ENCODE peak calls at places on chromosome 16, in eight cellular contexts. R is IMR-90, Q is mammary epithelial cell, V is adrenal gland, M is stomach, L is tibial nerve, S is dorsolateral prefrontal cortex, C is prostate gland. P is an unnamed sample.
A peak's percentile ranks its signal among the peaks of the same experiment; 100 is the strongest.

GRCh38 chr16:84013787-84014569 is 28.6 kb downstream of the SLC38A8 start:
- DNase-seq in R (peak; percentile 2), Q (peak; percentile 98), V (peak; percentile 85), M (peak; percentile 91), L (no peak), S (no peak), C (peak; percentile 14), P (peak; percentile 80)

GRCh38 chr16:81889896-81890634 is 111.0 kb downstream of the PLCG2 start:
- DNase-seq in R (peak; percentile 51), Q (peak; percentile 51), V (peak; percentile 57), M (peak; percentile 66), L (no peak), S (no peak), C (peak; percentile 60), P (peak; percentile 53)

GRCh38 chr16:81523387-81524115 is 78.9 kb downstream of the CMIP start:
- DNase-seq in R (peak; percentile 87), Q (peak; percentile 95), V (peak; percentile 94), M (peak; percentile 62), L (no peak), S (no peak), C (peak; percentile 56), P (peak; percentile 92)

GRCh38 chr16:56513972-56514371 is 5.9 kb downstream of the BBS2 start:
- DNase-seq in R (peak; percentile 74), Q (peak; percentile 59), V (peak; percentile 48), M (peak; percentile 48), L (no peak), S (no peak), C (peak; percentile 66), P (peak; percentile 57)

GRCh38 chr16:68065716-68066305 is 19.4 kb upstream of the NFATC3 start:
- DNase-seq in R (peak; percentile 82), Q (no peak), V (no peak), M (peak; percentile 15), L (no peak), S (no peak), C (no peak), P (no peak)

GRCh38 chr16:57639172-57639571 is 10.7 kb downstream of the ADGRG1 start:
- DNase-seq in R (no peak), Q (no peak), V (no peak), M (peak; percentile 67), L (no peak), S (peak; percentile 73), C (peak; percentile 54), P (no peak)

GRCh38 chr16:82337355-82337754 is 167.3 kb upstream of the MPHOSPH6 start:
- DNase-seq in R (no peak), Q (no peak), V (no peak), M (no peak), L (no peak), S (no peak), C (no peak), P (no peak)

GRCh38 chr16:23435500-23435899 is 17.5 kb downstream of the COG7 start:
- DNase-seq in R (peak; percentile 48), Q (peak; percentile 34), V (peak; percentile 54), M (peak; percentile 68), L (peak; percentile 28), S (peak; percentile 35), C (peak; percentile 63), P (peak; percentile 6)

GRCh38 chr16:15073101-15073500 is 17.2 kb upstream of the NTAN1 start:
- DNase-seq in R (no peak), Q (no peak), V (peak; percentile 11), M (no peak), L (no peak), S (no peak), C (no peak), P (no peak)

GRCh38 chr16:19375561-19376158 is 42.0 kb upstream of the TMC5 start:
- DNase-seq in R (peak; percentile 56), Q (peak; percentile 21), V (peak; percentile 24), M (peak; percentile 46), L (no peak), S (no peak), C (peak; percentile 25), P (no peak)

GRCh38 chr16:46961373-46962353 is 11.8 kb downstream of the DNAJA2 start:
- DNase-seq in R (peak; percentile 43), Q (peak; percentile 10), V (no peak), M (no peak), L (no peak), S (no peak), C (no peak), P (no peak)

GRCh38 chr16:75053791-75054555 is 55.1 kb downstream of the ZNRF1 start:
- DNase-seq in R (no peak), Q (no peak), V (peak; percentile 75), M (peak; percentile 65), L (peak; percentile 37), S (peak; percentile 68), C (peak; percentile 66), P (no peak)

GRCh38 chr16:14668556-14669223 is 25.4 kb downstream of the PLA2G10 start:
- DNase-seq in R (no peak), Q (no peak), V (no peak), M (no peak), L (no peak), S (no peak), C (no peak), P (no peak)

GRCh38 chr16:71626018-71626857 is at the start of gene MARVELD3:
- DNase-seq in R (no peak), Q (peak; percentile 71), V (no peak), M (peak; percentile 93), L (no peak), S (no peak), C (peak; percentile 94), P (peak; percentile 35)

GRCh38 chr16:71625113-71625850 is 702 bp upstream of the MARVELD3 start:
- DNase-seq in R (no peak), Q (no peak), V (no peak), M (no peak), L (no peak), S (no peak), C (no peak), P (no peak)

GRCh38 chr16:71622088-71622487 is 3.9 kb upstream of the MARVELD3 start:
- DNase-seq in R (no peak), Q (no peak), V (no peak), M (no peak), L (no peak), S (no peak), C (no peak), P (no peak)

GRCh38 chr16:71626858-71627213 is 852 bp downstream of the MARVELD3 start:
- DNase-seq in R (no peak), Q (peak; percentile 35), V (no peak), M (peak; percentile 36), L (no peak), S (no peak), C (peak; percentile 47), P (peak; percentile 50)

GRCh38 chr16:71623597-71623996 is 2.4 kb upstream of the MARVELD3 start:
- DNase-seq in R (no peak), Q (no peak), V (no peak), M (no peak), L (no peak), S (no peak), C (no peak), P (no peak)
- H3K27me3 ChIP-seq in R (peaks cover 33% of the 10 kb centered on the region), Q (no peaks in the 10 kb centered on the region), V (peaks cover 18% of the 10 kb centered on the region), M (peaks cover 59% of the 10 kb centered on the region), L (peaks cover 2% of the 10 kb centered on the region), S (peaks cover 16% of the 10 kb centered on the region), C (no peaks in the 10 kb centered on the region), P (peaks cover 3% of the 10 kb centered on the region)

DNA sequence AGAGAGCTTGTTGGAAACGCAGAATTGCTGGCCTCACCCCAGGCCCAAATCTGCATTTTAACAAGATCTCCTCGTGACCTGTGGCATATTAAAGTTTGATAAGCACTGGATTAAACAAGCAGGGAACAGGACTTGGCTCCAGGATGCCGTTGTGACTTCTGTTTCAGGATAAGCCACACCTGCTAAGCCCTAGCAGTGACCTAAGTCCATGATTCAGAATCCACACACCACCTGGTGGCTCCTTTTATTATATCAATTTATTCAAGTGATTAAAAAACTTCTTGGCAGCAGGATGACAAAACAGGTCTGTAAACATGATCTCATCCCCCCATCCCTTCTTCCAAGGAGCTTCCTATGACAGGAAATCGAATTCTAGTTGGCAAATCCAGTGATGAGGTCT is 9.1 kb downstream of the NAGPA start:
- DNase-seq in R (no peak), Q (peak; percentile 45), V (no peak), M (peak; percentile 73), L (no peak), S (no peak), C (peak; percentile 16), P (no peak)
- TF ChIP-seq CTCF in R (no peak), Q (peak; percentile 38), V (peak; percentile 28), M (no peak), L (peak; percentile 4), S (no peak), C (no peak), P (peak; percentile 61)

DNA sequence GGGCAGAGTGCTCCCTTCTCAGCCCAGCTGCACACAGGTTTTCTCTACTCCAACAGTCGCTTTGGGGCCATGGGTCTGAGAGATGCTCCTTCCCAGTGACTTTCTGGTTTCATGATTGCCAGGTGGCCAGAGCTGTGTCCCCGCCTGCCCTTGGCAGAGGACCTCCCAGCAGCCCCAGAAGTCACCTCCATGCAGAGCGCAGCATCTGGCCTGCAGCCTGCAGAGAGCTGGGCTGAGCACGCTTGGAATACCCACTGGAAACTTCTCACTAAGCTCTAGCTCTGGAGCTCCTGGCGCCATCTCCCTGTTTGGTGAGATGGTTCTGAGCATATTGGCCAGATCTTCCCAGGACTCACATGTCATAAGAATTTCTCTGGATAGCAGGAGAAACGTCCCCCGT is 73.0 kb upstream of the CIBAR2 start:
- DNase-seq in R (no peak), Q (no peak), V (no peak), M (no peak), L (no peak), S (no peak), C (no peak), P (no peak)
- H3K27ac ChIP-seq in R (no peak overlapping the region), Q (no peak overlapping the region), V (no peak overlapping the region), M (no peak overlapping the region), L (no peak overlapping the region), S (no peak overlapping the region), C (no peak overlapping the region), P (no peak overlapping the region)

GRCh38 chr16:998615-999014 is 17.0 kb downstream of the SOX8 start:
- DNase-seq in R (no peak), Q (no peak), V (no peak), M (no peak), L (no peak), S (no peak), C (no peak), P (no peak)

GRCh38 chr16:999677-1000076 is 18.1 kb downstream of the SOX8 start:
- DNase-seq in R (no peak), Q (no peak), V (no peak), M (no peak), L (no peak), S (no peak), C (no peak), P (no peak)

GRCh38 chr16:1000608-1001007 is 19.0 kb downstream of the SOX8 start:
- DNase-seq in R (no peak), Q (no peak), V (no peak), M (no peak), L (no peak), S (no peak), C (no peak), P (no peak)

GRCh38 chr16:1002399-1003161 is 21.0 kb downstream of the SOX8 start:
- DNase-seq in R (peak; percentile 81), Q (peak; percentile 69), V (peak; percentile 85), M (peak; percentile 63), L (no peak), S (no peak), C (no peak), P (peak; percentile 19)

DNA sequence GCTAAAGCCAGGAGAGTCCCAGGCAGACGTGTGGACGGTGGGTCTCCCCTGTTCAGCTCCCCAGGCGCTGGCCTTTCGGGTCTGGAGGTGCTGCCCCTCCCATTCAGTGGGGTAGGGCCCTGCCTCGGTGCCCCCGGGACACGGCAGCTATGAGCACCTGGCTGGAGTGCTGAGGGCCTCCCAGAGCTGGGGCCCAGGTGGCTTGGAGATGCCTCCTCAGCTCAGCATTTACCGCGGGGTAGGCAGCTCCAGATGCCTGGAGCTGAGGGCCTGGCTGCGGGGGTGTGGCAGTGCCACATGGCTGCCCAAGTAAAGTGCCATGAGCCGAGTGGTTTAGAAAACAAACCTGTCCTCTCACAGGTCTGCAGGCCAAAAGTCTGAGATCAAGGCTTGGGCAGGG is 19.5 kb downstream of the SOX8 start:
- DNase-seq in R (no peak), Q (no peak), V (no peak), M (no peak), L (no peak), S (no peak), C (no peak), P (no peak)
- H3K27me3 ChIP-seq in R (peaks cover 48% of the 10 kb centered on the region), Q (peaks cover 5% of the 10 kb centered on the region), V (peaks cover 5% of the 10 kb centered on the region), M (peaks cover 66% of the 10 kb centered on the region), L (no peaks in the 10 kb centered on the region), S (no peaks in the 10 kb centered on the region), C (no peaks in the 10 kb centered on the region), P (peaks cover 36% of the 10 kb centered on the region)